ENCODE peak calls at places on chromosomes 6 and 20, in four cellular contexts. S is cardiac muscle cell, M is NT2/D1, X is GM23248. K is an unnamed sample.

GRCh38 chr6:168609026-168609685 is 168.2 kb downstream of the SMOC2 start:
- DNase-seq in S (no peak), X (no peak), M (no peak), K (no peak)

GRCh38 chr6:75396005-75396800 is 97.4 kb downstream of the FILIP1 start:
- DNase-seq in X (no peak), S (no peak), M (no peak), K (no peak)

GRCh38 chr20:62310757-62311121 is 7.9 kb downstream of the ADRM1 start:
- DNase-seq in X (no peak), M (no peak), S (no peak), K (no peak)

GRCh38 chr20:46946796-46947195 is 52.2 kb downstream of the EYA2 start:
- DNase-seq in X (no peak), M (no peak), S (no peak), K (no peak)

GRCh38 chr20:22700387-22700786 is 116.0 kb upstream of the FOXA2 start:
- DNase-seq in X (peak; percentile 41), M (no peak), S (no peak), K (no peak)

GRCh38 chr6:88360203-88360797 is 194.2 kb upstream of the CNR1 start:
- DNase-seq in M (no peak), S (no peak), X (peak; percentile 83), K (no peak)

GRCh38 chr6:68634503-68635411 is at the start of gene ADGRB3:
- DNase-seq in S (peak; percentile 94), M (peak; percentile 27), X (peak; percentile 68), K (peak; percentile 88)

GRCh38 chr6:53335224-53335994 is 13.3 kb downstream of the ELOVL5 start:
- DNase-seq in S (no peak), X (no peak), M (no peak), K (no peak)

GRCh38 chr6:16766043-16766521 is 4.8 kb upstream of the ATXN1 start:
- DNase-seq in M (no peak), S (no peak), X (peak; percentile 97), K (no peak)

GRCh38 chr6:92541457-92542060 is 877.8 kb downstream of the EPHA7 start:
- DNase-seq in X (no peak), S (no peak), M (no peak), K (no peak)

GRCh38 chr20:46767127-46767761 is 57.8 kb downstream of the SLC2A10 start:
- DNase-seq in M (peak; percentile 60), X (peak; percentile 62), S (peak; percentile 59), K (peak; percentile 68)

GRCh38 chr20:40685349-40685748 is 3.7 kb downstream of the MAFB start:
- DNase-seq in M (no peak), X (no peak), S (no peak), K (no peak)

GRCh38 chr20:23061713-23062561 is 12.5 kb upstream of the THBD start:
- DNase-seq in S (no peak), X (peak; percentile 91), M (no peak), K (no peak)

GRCh38 chr6:118650500-118651281 is 700 bp downstream of the CEP85L start:
- DNase-seq in X (peak; percentile 78), S (peak; percentile 51), M (no peak), K (peak; percentile 65)

GRCh38 chr6:96755096-96755495 is 82.2 kb downstream of the GPR63 start:
- DNase-seq in M (no peak), S (no peak), X (no peak), K (no peak)

GRCh38 chr20:3901028-3901746 is 12.0 kb downstream of the PANK2 start:
- DNase-seq in S (no peak), M (no peak), X (peak; percentile 45), K (no peak)

GRCh38 chr20:53162251-53162835 is 190.2 kb downstream of the TSHZ2 start:
- DNase-seq in X (peak; percentile 86), S (peak; percentile 43), M (peak; percentile 57), K (no peak)

GRCh38 chr6:28474441-28475219 is 31.3 kb upstream of the ZSCAN23 start:
- DNase-seq in S (peak; percentile 63), M (peak; percentile 75), X (peak; percentile 78), K (peak; percentile 71)

GRCh38 chr20:57683876-57684275 is 25.9 kb downstream of the PMEPA1 start:
- DNase-seq in X (no peak), M (no peak), S (no peak), K (no peak)

GRCh38 chr6:89079611-89080213 is 839 bp upstream of the PNRC1 start:
- DNase-seq in X (peak; percentile 85), S (peak; percentile 53), M (no peak), K (peak; percentile 58)

GRCh38 chr6:82624251-82624650 is 260.6 kb downstream of the TPBG start:
- DNase-seq in S (no peak), X (no peak), M (no peak), K (no peak)

GRCh38 chr20:41175201-41175651 is 37.9 kb downstream of the PLCG1 start:
- DNase-seq in S (no peak), M (no peak), X (no peak), K (no peak)

GRCh38 chr6:27053738-27054137 is 193.8 kb upstream of the PRSS16 start:
- DNase-seq in S (no peak), M (no peak), X (no peak), K (no peak)

GRCh38 chr6:167507376-167507961 is 182.6 kb downstream of the TTLL2 start:
- DNase-seq in X (no peak), M (no peak), S (no peak), K (no peak)

GRCh38 chr6:167506443-167507231 is 181.8 kb downstream of the TTLL2 start:
- DNase-seq in X (no peak), S (no peak), M (no peak), K (no peak)

GRCh38 chr6:167505199-167505598 is 180.3 kb downstream of the TTLL2 start:
- DNase-seq in M (no peak), S (no peak), X (no peak), K (no peak)

GRCh38 chr6:167504412-167504961 is 179.6 kb downstream of the TTLL2 start:
- DNase-seq in M (no peak), X (no peak), S (no peak), K (no peak)

DNA sequence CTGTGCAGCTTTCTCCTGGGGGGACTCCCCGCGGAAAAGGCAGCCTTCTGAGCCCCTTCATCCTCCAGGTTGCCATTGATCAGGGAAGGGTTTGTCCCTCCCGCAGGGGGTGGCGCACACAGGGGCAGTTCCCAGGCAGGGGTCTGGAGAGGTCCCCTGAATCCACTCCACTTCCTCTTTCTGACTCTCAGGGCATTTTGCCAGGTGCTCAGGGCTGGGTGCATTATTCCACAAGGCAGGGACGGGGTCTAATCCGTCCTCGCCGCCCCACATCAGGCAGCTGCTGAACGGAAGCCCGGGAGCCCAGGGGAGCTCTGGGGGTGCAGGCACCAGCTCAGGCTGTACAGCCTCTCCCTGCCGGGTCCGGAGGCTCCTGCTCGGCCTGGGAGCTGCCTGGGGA is 180.9 kb downstream of the TTLL2 start:
- DNase-seq in X (no peak), S (no peak), M (no peak), K (no peak)
- H3K4me1 ChIP-seq in X (no peaks in the 10 kb centered on the region), S (peaks cover 3% of the 10 kb centered on the region), M (peaks cover 5% of the 10 kb centered on the region), K (no peaks in the 10 kb centered on the region)

GRCh38 chr6:43799671-43800623 is 29.9 kb downstream of the VEGFA start:
- DNase-seq in X (peak; percentile 39), S (no peak), M (no peak), K (no peak)

GRCh38 chr6:43800746-43801488 is 30.9 kb downstream of the VEGFA start:
- DNase-seq in X (no peak), S (no peak), M (no peak), K (no peak)

GRCh38 chr6:43803783-43804549 is 34.0 kb downstream of the VEGFA start:
- DNase-seq in M (no peak), X (peak; percentile 58), S (no peak), K (no peak)

GRCh38 chr6:43803055-43803782 is 33.2 kb downstream of the VEGFA start:
- DNase-seq in M (no peak), S (no peak), X (peak; percentile 37), K (no peak)

GRCh38 chr6:43801489-43802181 is 31.6 kb downstream of the VEGFA start:
- DNase-seq in M (no peak), S (no peak), X (no peak), K (no peak)
- H3K4me1 ChIP-seq in M (peaks cover 4% of the 10 kb centered on the region), S (peaks cover 35% of the 10 kb centered on the region), X (peaks cover 5% of the 10 kb centered on the region), K (no peaks in the 10 kb centered on the region)

GRCh38 chr6:37516076-37516919 is 16.6 kb upstream of the CCDC167 start:
- DNase-seq in X (no peak), M (no peak), S (peak; percentile 26), K (peak; percentile 74)
- H3K4me1 ChIP-seq in X (no peaks in the 10 kb centered on the region), M (peaks cover 32% of the 10 kb centered on the region), S (peaks cover 7% of the 10 kb centered on the region), K (peaks cover 20% of the 10 kb centered on the region)

GRCh38 chr6:143536866-143537691 is 25.6 kb upstream of the FUCA2 start:
- DNase-seq in X (peak; percentile 81), M (peak; percentile 44), S (peak; percentile 69), K (peak; percentile 71)

GRCh38 chr6:143540192-143540591 is 28.7 kb upstream of the FUCA2 start:
- DNase-seq in S (no peak), X (no peak), M (no peak), K (no peak)

GRCh38 chr6:143539106-143539505 is 27.6 kb upstream of the FUCA2 start:
- DNase-seq in M (no peak), X (no peak), S (no peak), K (no peak)

GRCh38 chr6:143538374-143538773 is 26.9 kb upstream of the FUCA2 start:
- DNase-seq in X (no peak), S (no peak), M (no peak), K (no peak)

DNA sequence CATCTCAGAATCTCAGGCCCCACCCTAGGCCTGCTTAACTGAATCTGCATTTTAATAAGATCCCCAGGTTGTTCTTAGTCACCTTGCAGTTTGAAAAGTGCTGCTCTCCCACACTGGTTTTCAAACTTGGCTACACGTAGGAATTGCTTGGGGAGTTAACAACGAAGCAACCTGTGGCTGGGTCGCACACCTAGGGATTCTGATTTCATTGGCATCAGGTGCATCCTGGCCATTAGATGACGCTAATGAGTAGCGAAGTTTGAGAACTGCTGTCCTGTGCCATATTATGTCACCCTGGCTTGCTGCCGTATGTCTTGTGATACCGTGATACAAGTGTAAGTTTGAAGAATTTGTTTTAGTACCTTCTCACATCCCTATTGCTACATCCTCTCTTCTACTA is 28.2 kb upstream of the FUCA2 start:
- DNase-seq in S (no peak), X (no peak), M (no peak), K (no peak)
- H3K4me1 ChIP-seq in S (no peaks in the 10 kb centered on the region), X (peaks cover 12% of the 10 kb centered on the region), M (peaks cover 8% of the 10 kb centered on the region), K (peaks cover 16% of the 10 kb centered on the region)

GRCh38 chr20:5650191-5650691 is 100.0 kb upstream of the SHLD1 start:
- DNase-seq in M (no peak), S (no peak), X (peak; percentile 25), K (no peak)
- H3K4me1 ChIP-seq in M (no peaks in the 10 kb centered on the region), S (no peaks in the 10 kb centered on the region), X (peaks cover 48% of the 10 kb centered on the region), K (peaks cover 2% of the 10 kb centered on the region)

DNA sequence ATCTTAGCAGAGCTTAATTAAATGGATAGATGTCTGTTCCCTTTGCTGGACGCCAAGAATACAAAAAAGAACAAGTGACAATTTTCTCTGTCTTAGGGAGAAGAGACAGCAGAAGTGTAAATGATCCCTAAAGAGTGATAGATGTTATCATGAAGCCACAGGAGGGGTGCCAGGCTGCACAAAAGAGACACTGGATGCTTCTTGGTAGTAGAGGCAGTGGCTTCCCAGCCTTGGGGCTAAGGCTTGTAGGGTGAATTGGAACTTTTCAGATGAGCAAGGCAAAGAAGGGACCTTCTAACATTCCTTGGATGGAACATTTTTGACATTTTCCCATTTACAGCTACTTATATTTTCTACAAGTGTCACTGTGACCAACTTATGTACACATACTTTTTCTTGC is 58.0 kb downstream of the CCN2 start:
- DNase-seq in X (no peak), M (no peak), S (no peak), K (no peak)
- H3K4me1 ChIP-seq in X (no peaks in the 10 kb centered on the region), M (no peaks in the 10 kb centered on the region), S (no peaks in the 10 kb centered on the region), K (peaks cover 14% of the 10 kb centered on the region)

GRCh38 chr6:87198496-87198895 is 43.1 kb downstream of the ZNF292 start:
- DNase-seq in S (no peak), M (no peak), X (peak; percentile 7), K (no peak)
- H3K4me1 ChIP-seq in S (peaks cover 12% of the 10 kb centered on the region), M (no peaks in the 10 kb centered on the region), X (peaks cover 9% of the 10 kb centered on the region), K (no peaks in the 10 kb centered on the region)

K was measured in HAP-1.